ENCODE peak calls at places on chromosome 17, in ten cellular contexts. F is NCI-H2029, K is adrenal gland, W is body of pancreas, H is PC-3, S is right atrium auricular region, V is fibroblast of the aortic adventitia, U is NCI-H1930, I is substantia nigra, P is Calu3. N is an unnamed sample.

GRCh38 chr17:38417210-38417951 is 10.9 kb upstream of the ARHGAP23 start:
- DNase-seq in F (no peak), K (no peak), W (no peak), H (no peak), S (no peak), V (no peak), U (no peak), I (no peak), P (no peak), N (no peak)

GRCh38 chr17:11487469-11487868 is 110.8 kb upstream of the DNAH9 start:
- DNase-seq in F (no peak), K (no peak), W (no peak), H (no peak), S (peak), V (no peak), U (no peak), I (no peak), P (no peak), N (no peak)

GRCh38 chr17:55547027-55547670 is 35.9 kb upstream of the SMIM36 start:
- DNase-seq in F (no peak), K (no peak), W (no peak), H (no peak), S (no peak), V (peak), U (no peak), I (no peak), P (no peak), N (no peak)

GRCh38 chr17:14427914-14428639 is 127.2 kb downstream of the HS3ST3B1 start:
- DNase-seq in F (no peak), K (no peak), W (no peak), H (no peak), S (no peak), V (no peak), U (no peak), I (no peak), P (no peak), N (no peak)

GRCh38 chr17:78129385-78130079 is 977 bp upstream of the TMC6 start:
- DNase-seq in F (no peak), K (no peak), W (no peak), H (no peak), S (no peak), V (no peak), U (no peak), I (no peak), P (no peak), N (no peak)

GRCh38 chr17:58533616-58534188 is 19.3 kb upstream of the MTMR4 start:
- DNase-seq in F (no peak), K (no peak), W (no peak), H (no peak), S (no peak), V (no peak), U (no peak), I (no peak), P (no peak), N (no peak)

GRCh38 chr17:16036261-16036660 is 36.6 kb downstream of the TTC19 start:
- DNase-seq in F (no peak), K (no peak), W (no peak), H (no peak), S (no peak), V (no peak), U (no peak), I (no peak), P (no peak), N (no peak)

GRCh38 chr17:43953746-43954145 is at the start of gene PYY:
- DNase-seq in F (no peak), K (no peak), W (no peak), H (no peak), S (no peak), V (no peak), U (no peak), I (no peak), P (no peak), N (no peak)

GRCh38 chr17:38563362-38564253 is 42.1 kb downstream of the SRCIN1 start:
- DNase-seq in F (no peak), K (no peak), W (no peak), H (no peak), S (no peak), V (no peak), U (no peak), I (no peak), P (no peak), N (no peak)

GRCh38 chr17:81097943-81098308 is 63.0 kb downstream of the BAIAP2 start:
- DNase-seq in F (no peak), K (no peak), W (no peak), H (peak), S (no peak), V (peak), U (no peak), I (no peak), P (peak), N (peak)

GRCh38 chr17:61759362-61759761 is 104.0 kb downstream of the BRIP1 start:
- DNase-seq in F (no peak), K (no peak), W (no peak), H (peak), S (no peak), V (no peak), U (no peak), I (no peak), P (no peak), N (no peak)

GRCh38 chr17:42520540-42520951 is 15.5 kb upstream of the NAGLU start:
- DNase-seq in F (no peak), K (no peak), W (peak), H (no peak), S (no peak), V (no peak), U (no peak), I (no peak), P (peak), N (no peak)

GRCh38 chr17:76995352-76996105 is 127.3 kb downstream of the MGAT5B start:
- DNase-seq in F (no peak), K (no peak), W (no peak), H (no peak), S (no peak), V (no peak), U (peak), I (no peak), P (no peak), N (no peak)

GRCh38 chr17:44351961-44352921 is 7.1 kb downstream of the GRN start:
- DNase-seq in F (no peak), K (no peak), W (no peak), H (no peak), S (no peak), V (no peak), U (no peak), I (no peak), P (no peak), N (no peak)

GRCh38 chr17:9064311-9064834 is 43.1 kb downstream of the NTN1 start:
- DNase-seq in F (no peak), K (no peak), W (no peak), H (no peak), S (no peak), V (no peak), U (no peak), I (no peak), P (no peak), N (no peak)

GRCh38 chr17:76405967-76406647 is 21.7 kb downstream of the SPHK1 start:
- DNase-seq in F (peak), K (peak), W (peak), H (no peak), S (peak), V (no peak), U (no peak), I (no peak), P (no peak), N (no peak)

GRCh38 chr17:57966246-57966645 is 11.0 kb upstream of the CUEDC1 start:
- DNase-seq in F (no peak), K (peak), W (no peak), H (no peak), S (no peak), V (no peak), U (no peak), I (no peak), P (no peak), N (no peak)

N was measured in bronchial epithelial cell.